ENCODE peak calls at places on chromosomes 11 and 22, in five cellular contexts. J is fibroblast of lung, N is HTR-8/SVneo, H is amniotic stem cell, F is pancreas. X is an unnamed sample.

GRCh38 chr11:117818036-117818858 is 6.3 kb downstream of the FXYD2 start:
- DNase-seq in J (peak; percentile 43), N (no peak), H (no peak), F (no peak), X (peak; percentile 49)

GRCh38 chr11:2190670-2191471 is 19.3 kb upstream of the TH start:
- DNase-seq in J (no peak), N (no peak), H (no peak), F (peak; percentile 53), X (no peak)

GRCh38 chr11:66579017-66579606 is 10.7 kb upstream of the CTSF start:
- DNase-seq in J (peak; percentile 73), N (peak; percentile 81), H (peak; percentile 61), F (peak; percentile 86), X (peak; percentile 79)

GRCh38 chr22:34972498-34972897 is 93.5 kb upstream of the ISX start:
- DNase-seq in J (peak; percentile 9), N (no peak), H (no peak), F (no peak), X (no peak)

GRCh38 chr11:109423114-109423859 is 1.3 kb downstream of the C11orf87 start:
- DNase-seq in J (peak; percentile 49), N (peak; percentile 14), H (no peak), F (peak; percentile 76), X (no peak)

GRCh38 chr22:23161574-23161973 is 16.3 kb downstream of the RAB36 start:
- DNase-seq in J (no peak), N (no peak), H (no peak), F (no peak), X (no peak)

GRCh38 chr11:61762798-61763197 is 10.4 kb downstream of the MYRF start:
- DNase-seq in J (no peak), N (no peak), H (no peak), F (no peak), X (no peak)

GRCh38 chr22:46984751-46985506 is 222.5 kb downstream of the TBC1D22A start:
- DNase-seq in J (peak; percentile 84), N (peak; percentile 53), H (peak; percentile 52), F (no peak), X (no peak)

GRCh38 chr11:114354076-114354475 is 46.2 kb downstream of the C11orf71 start:
- DNase-seq in J (peak; percentile 97), N (peak; percentile 85), H (peak; percentile 32), F (no peak), X (no peak)

GRCh38 chr11:109309153-109309552 is 112.8 kb upstream of the C11orf87 start:
- DNase-seq in J (peak; percentile 73), N (peak; percentile 6), H (no peak), F (no peak), X (no peak)

GRCh38 chr11:36233226-36233625 is 56.0 kb downstream of the COMMD9 start:
- DNase-seq in J (peak; percentile 35), N (no peak), H (no peak), F (no peak), X (no peak)

X was measured in right lobe of liver.